ENCODE peak calls at places on chromosomes 1 and 21, in nine cellular contexts. One of them, this sample, is unnamed.
A peak's percentile ranks its signal among the peaks of the same experiment; 100 is the strongest.

GRCh38 chr1:223738465-223739365 is 26.4 kb downstream of the CAPN2 start:
- DNase-seq in CD8-positive, alpha-beta T cell: no peak
- DNase-seq in brain microvascular endothelial cell: no peak
- DNase-seq in tibial nerve: no peak
- DNase-seq in HL-60: no peak
- DNase-seq in upper lobe of left lung: peak; percentile 80
- DNase-seq in astrocyte of the spinal cord: no peak
- DNase-seq in GM12878: no peak
- DNase-seq in fibroblast of lung: no peak
- DNase-seq in this sample: no peak

GRCh38 chr21:31559368-31560119 is 99.9 kb upstream of the SOD1 start:
- DNase-seq in tibial nerve: peak; percentile 85
- DNase-seq in GM12878: peak; percentile 57
- DNase-seq in fibroblast of lung: peak; percentile 92
- DNase-seq in CD8-positive, alpha-beta T cell: peak; percentile 86
- DNase-seq in brain microvascular endothelial cell: peak; percentile 96
- DNase-seq in astrocyte of the spinal cord: peak; percentile 97
- DNase-seq in upper lobe of left lung: peak; percentile 80
- DNase-seq in HL-60: peak; percentile 26
- DNase-seq in this sample: peak; percentile 83

GRCh38 chr21:32712043-32712442 is 15.8 kb downstream of the SYNJ1 start:
- DNase-seq in HL-60: no peak
- DNase-seq in tibial nerve: no peak
- DNase-seq in brain microvascular endothelial cell: no peak
- DNase-seq in CD8-positive, alpha-beta T cell: no peak
- DNase-seq in upper lobe of left lung: no peak
- DNase-seq in GM12878: peak; percentile 82
- DNase-seq in astrocyte of the spinal cord: peak; percentile 22
- DNase-seq in fibroblast of lung: no peak
- DNase-seq in this sample: peak; percentile 69

GRCh38 chr1:18344755-18345154 is 136.0 kb upstream of the KLHDC7A start:
- DNase-seq in GM12878: no peak
- DNase-seq in tibial nerve: no peak
- DNase-seq in astrocyte of the spinal cord: no peak
- DNase-seq in upper lobe of left lung: no peak
- DNase-seq in CD8-positive, alpha-beta T cell: no peak
- DNase-seq in brain microvascular endothelial cell: no peak
- DNase-seq in HL-60: no peak
- DNase-seq in fibroblast of lung: no peak
- DNase-seq in this sample: no peak

GRCh38 chr1:5597171-5597864 is 394.9 kb downstream of the NPHP4 start:
- DNase-seq in CD8-positive, alpha-beta T cell: no peak
- DNase-seq in tibial nerve: no peak
- DNase-seq in brain microvascular endothelial cell: no peak
- DNase-seq in HL-60: no peak
- DNase-seq in upper lobe of left lung: no peak
- DNase-seq in GM12878: no peak
- DNase-seq in astrocyte of the spinal cord: no peak
- DNase-seq in fibroblast of lung: no peak
- DNase-seq in this sample: no peak

GRCh38 chr21:46297311-46298082 is 11.4 kb downstream of the YBEY start:
- DNase-seq in HL-60: no peak
- DNase-seq in CD8-positive, alpha-beta T cell: no peak
- DNase-seq in GM12878: no peak
- DNase-seq in upper lobe of left lung: no peak
- DNase-seq in tibial nerve: no peak
- DNase-seq in astrocyte of the spinal cord: peak; percentile 29
- DNase-seq in fibroblast of lung: peak; percentile 25
- DNase-seq in brain microvascular endothelial cell: no peak
- DNase-seq in this sample: no peak

GRCh38 chr1:111621050-111621449 is 1.5 kb downstream of the RAP1A start:
- DNase-seq in HL-60: peak; percentile 38
- DNase-seq in upper lobe of left lung: no peak
- DNase-seq in CD8-positive, alpha-beta T cell: no peak
- DNase-seq in brain microvascular endothelial cell: no peak
- DNase-seq in GM12878: no peak
- DNase-seq in tibial nerve: no peak
- DNase-seq in astrocyte of the spinal cord: no peak
- DNase-seq in fibroblast of lung: no peak
- DNase-seq in this sample: no peak

GRCh38 chr1:228214921-228215662 is 7.2 kb downstream of the OBSCN start:
- DNase-seq in tibial nerve: no peak
- DNase-seq in astrocyte of the spinal cord: no peak
- DNase-seq in fibroblast of lung: no peak
- DNase-seq in upper lobe of left lung: no peak
- DNase-seq in brain microvascular endothelial cell: no peak
- DNase-seq in HL-60: no peak
- DNase-seq in GM12878: no peak
- DNase-seq in CD8-positive, alpha-beta T cell: no peak
- DNase-seq in this sample: no peak

GRCh38 chr1:50080904-50081586 is 27.7 kb upstream of the ELAVL4 start:
- DNase-seq in tibial nerve: no peak
- DNase-seq in CD8-positive, alpha-beta T cell: no peak
- DNase-seq in upper lobe of left lung: no peak
- DNase-seq in astrocyte of the spinal cord: peak; percentile 1
- DNase-seq in brain microvascular endothelial cell: no peak
- DNase-seq in GM12878: no peak
- DNase-seq in HL-60: no peak
- DNase-seq in fibroblast of lung: no peak
- DNase-seq in this sample: no peak

GRCh38 chr1:245856944-245857531 is 650.0 kb downstream of the SMYD3 start:
- DNase-seq in fibroblast of lung: peak; percentile 60
- DNase-seq in upper lobe of left lung: no peak
- DNase-seq in GM12878: no peak
- DNase-seq in HL-60: no peak
- DNase-seq in astrocyte of the spinal cord: peak; percentile 91
- DNase-seq in CD8-positive, alpha-beta T cell: no peak
- DNase-seq in brain microvascular endothelial cell: peak; percentile 82
- DNase-seq in tibial nerve: no peak
- DNase-seq in this sample: no peak

GRCh38 chr1:197675475-197676324 is 99.6 kb downstream of the DENND1B start:
- DNase-seq in tibial nerve: peak; percentile 38
- DNase-seq in upper lobe of left lung: peak; percentile 29
- DNase-seq in brain microvascular endothelial cell: no peak
- DNase-seq in astrocyte of the spinal cord: no peak
- DNase-seq in HL-60: peak; percentile 37
- DNase-seq in CD8-positive, alpha-beta T cell: no peak
- DNase-seq in GM12878: no peak
- DNase-seq in fibroblast of lung: peak; percentile 51
- DNase-seq in this sample: no peak

GRCh38 chr1:54362881-54363340 is 43.3 kb downstream of the SSBP3 start:
- DNase-seq in brain microvascular endothelial cell: no peak
- DNase-seq in upper lobe of left lung: no peak
- DNase-seq in HL-60: no peak
- DNase-seq in astrocyte of the spinal cord: peak; percentile 8
- DNase-seq in fibroblast of lung: no peak
- DNase-seq in GM12878: no peak
- DNase-seq in CD8-positive, alpha-beta T cell: no peak
- DNase-seq in tibial nerve: no peak
- DNase-seq in this sample: no peak

GRCh38 chr1:67166196-67166595 is at the start of gene IL23R:
- DNase-seq in astrocyte of the spinal cord: no peak
- DNase-seq in tibial nerve: no peak
- DNase-seq in upper lobe of left lung: no peak
- DNase-seq in CD8-positive, alpha-beta T cell: no peak
- DNase-seq in brain microvascular endothelial cell: no peak
- DNase-seq in fibroblast of lung: no peak
- DNase-seq in GM12878: peak; percentile 86
- DNase-seq in HL-60: no peak
- DNase-seq in this sample: peak; percentile 52

GRCh38 chr21:18499761-18500376 is 96.3 kb upstream of the TMPRSS15 start:
- DNase-seq in brain microvascular endothelial cell: peak; percentile 44
- DNase-seq in HL-60: peak; percentile 21
- DNase-seq in upper lobe of left lung: peak; percentile 22
- DNase-seq in GM12878: no peak
- DNase-seq in astrocyte of the spinal cord: peak; percentile 65
- DNase-seq in fibroblast of lung: peak; percentile 52
- DNase-seq in CD8-positive, alpha-beta T cell: no peak
- DNase-seq in tibial nerve: peak; percentile 69
- DNase-seq in this sample: peak; percentile 2

GRCh38 chr21:36379236-36379635 is 6.0 kb upstream of the CHAF1B start:
- DNase-seq in fibroblast of lung: no peak
- DNase-seq in astrocyte of the spinal cord: no peak
- DNase-seq in brain microvascular endothelial cell: no peak
- DNase-seq in CD8-positive, alpha-beta T cell: no peak
- DNase-seq in HL-60: no peak
- DNase-seq in tibial nerve: no peak
- DNase-seq in GM12878: no peak
- DNase-seq in upper lobe of left lung: no peak
- DNase-seq in this sample: no peak

GRCh38 chr1:202007703-202008489 is 2.5 kb upstream of the ELF3 start:
- DNase-seq in upper lobe of left lung: peak; percentile 89
- DNase-seq in brain microvascular endothelial cell: no peak
- DNase-seq in CD8-positive, alpha-beta T cell: no peak
- DNase-seq in fibroblast of lung: no peak
- DNase-seq in GM12878: no peak
- DNase-seq in tibial nerve: no peak
- DNase-seq in astrocyte of the spinal cord: no peak
- DNase-seq in HL-60: no peak
- DNase-seq in this sample: no peak

GRCh38 chr1:244219149-244219548 is 168.1 kb downstream of the ZBTB18 start:
- DNase-seq in CD8-positive, alpha-beta T cell: no peak
- DNase-seq in astrocyte of the spinal cord: no peak
- DNase-seq in HL-60: no peak
- DNase-seq in GM12878: no peak
- DNase-seq in fibroblast of lung: no peak
- DNase-seq in upper lobe of left lung: no peak
- DNase-seq in tibial nerve: no peak
- DNase-seq in brain microvascular endothelial cell: no peak
- DNase-seq in this sample: no peak

GRCh38 chr1:244224487-244225430 is 173.7 kb downstream of the ZBTB18 start:
- DNase-seq in fibroblast of lung: peak; percentile 33
- DNase-seq in upper lobe of left lung: peak; percentile 78
- DNase-seq in HL-60: peak; percentile 95
- DNase-seq in tibial nerve: peak; percentile 73
- DNase-seq in brain microvascular endothelial cell: no peak
- DNase-seq in astrocyte of the spinal cord: no peak
- DNase-seq in GM12878: no peak
- DNase-seq in CD8-positive, alpha-beta T cell: no peak
- DNase-seq in this sample: no peak

GRCh38 chr1:244220410-244220809 is 169.3 kb downstream of the ZBTB18 start:
- DNase-seq in fibroblast of lung: no peak
- DNase-seq in GM12878: no peak
- DNase-seq in tibial nerve: no peak
- DNase-seq in astrocyte of the spinal cord: no peak
- DNase-seq in brain microvascular endothelial cell: no peak
- DNase-seq in HL-60: no peak
- DNase-seq in upper lobe of left lung: no peak
- DNase-seq in CD8-positive, alpha-beta T cell: no peak
- DNase-seq in this sample: no peak

GRCh38 chr1:244219802-244220201 is 168.7 kb downstream of the ZBTB18 start:
- DNase-seq in tibial nerve: no peak
- DNase-seq in fibroblast of lung: no peak
- DNase-seq in brain microvascular endothelial cell: no peak
- DNase-seq in astrocyte of the spinal cord: no peak
- DNase-seq in GM12878: no peak
- DNase-seq in CD8-positive, alpha-beta T cell: no peak
- DNase-seq in upper lobe of left lung: no peak
- DNase-seq in HL-60: no peak
- DNase-seq in this sample: no peak

DNA sequence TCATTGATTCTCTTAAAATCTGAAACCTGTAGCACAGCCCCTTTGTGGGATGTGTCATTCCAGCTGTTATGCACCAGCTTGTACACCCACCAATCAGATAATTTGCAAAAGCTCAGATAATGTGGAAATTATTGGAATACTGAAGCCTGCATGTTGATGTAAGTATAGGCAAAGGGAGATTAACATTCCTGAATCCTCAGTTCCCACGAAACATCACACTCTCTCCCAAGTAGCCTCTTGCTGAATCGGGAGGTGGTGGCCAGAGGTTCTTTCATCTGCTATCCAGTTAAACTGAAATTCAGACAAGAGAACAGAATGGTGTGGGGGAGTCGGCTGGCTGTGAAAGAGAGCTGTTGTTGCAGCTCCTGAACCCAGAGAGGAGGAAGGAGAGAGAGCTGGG is 170.9 kb downstream of the ZBTB18 start:
- DNase-seq in GM12878: no peak
- DNase-seq in astrocyte of the spinal cord: no peak
- DNase-seq in HL-60: no peak
- DNase-seq in CD8-positive, alpha-beta T cell: no peak
- DNase-seq in tibial nerve: no peak
- DNase-seq in brain microvascular endothelial cell: no peak
- DNase-seq in fibroblast of lung: no peak
- DNase-seq in upper lobe of left lung: no peak
- DNase-seq in this sample: no peak
- H3K4me3 ChIP-seq in GM12878: no peak overlapping the region
- H3K4me3 ChIP-seq in astrocyte of the spinal cord: no peak overlapping the region
- H3K4me3 ChIP-seq in HL-60: no peak overlapping the region
- H3K4me3 ChIP-seq in CD8-positive, alpha-beta T cell: no peak overlapping the region
- H3K4me3 ChIP-seq in tibial nerve: no peak overlapping the region
- H3K4me3 ChIP-seq in brain microvascular endothelial cell: no peak overlapping the region
- H3K4me3 ChIP-seq in fibroblast of lung: no peak overlapping the region
- H3K4me3 ChIP-seq in upper lobe of left lung: no peak overlapping the region
- H3K4me3 ChIP-seq in this sample: no peak overlapping the region

DNA sequence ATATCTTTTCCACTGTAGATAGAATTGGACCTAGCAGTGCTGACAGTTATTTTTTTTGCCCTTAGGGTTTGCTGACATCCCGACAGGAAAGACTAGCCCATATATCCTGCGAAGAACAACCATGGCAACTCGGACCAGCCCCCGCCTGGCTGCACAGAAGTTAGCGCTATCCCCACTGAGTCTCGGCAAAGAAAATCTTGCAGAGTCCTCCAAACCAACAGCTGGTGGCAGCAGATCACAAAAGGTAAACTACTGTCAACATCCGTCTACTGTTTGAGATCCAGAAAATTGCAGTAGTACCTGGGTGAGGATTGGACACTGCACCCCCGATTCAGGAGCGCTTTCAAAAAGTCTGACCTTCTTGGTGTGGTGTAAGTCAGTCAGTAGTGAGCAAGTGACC is 55.8 kb downstream of the CENPF start:
- DNase-seq in tibial nerve: peak; percentile 11
- DNase-seq in HL-60: no peak
- DNase-seq in brain microvascular endothelial cell: peak; percentile 46
- DNase-seq in CD8-positive, alpha-beta T cell: no peak
- DNase-seq in GM12878: no peak
- DNase-seq in upper lobe of left lung: no peak
- DNase-seq in fibroblast of lung: peak; percentile 40
- DNase-seq in astrocyte of the spinal cord: peak; percentile 51
- DNase-seq in this sample: no peak
- TF ChIP-seq CTCF in tibial nerve: no peak
- TF ChIP-seq CTCF in HL-60: no peak
- TF ChIP-seq CTCF in brain microvascular endothelial cell: peak; percentile 71
- TF ChIP-seq CTCF in CD8-positive, alpha-beta T cell: no peak
- TF ChIP-seq CTCF in GM12878: no peak
- TF ChIP-seq CTCF in upper lobe of left lung: no peak
- TF ChIP-seq CTCF in fibroblast of lung: peak; percentile 32
- TF ChIP-seq CTCF in astrocyte of the spinal cord: peak; percentile 60
- TF ChIP-seq CTCF in this sample: peak; percentile 17

GRCh38 chr1:164999135-164999534 is 357.4 kb downstream of the LMX1A start:
- DNase-seq in astrocyte of the spinal cord: no peak
- DNase-seq in brain microvascular endothelial cell: no peak
- DNase-seq in upper lobe of left lung: no peak
- DNase-seq in HL-60: no peak
- DNase-seq in CD8-positive, alpha-beta T cell: no peak
- DNase-seq in tibial nerve: no peak
- DNase-seq in fibroblast of lung: no peak
- DNase-seq in GM12878: no peak
- DNase-seq in this sample: no peak
- H3K4me3 ChIP-seq in astrocyte of the spinal cord: no peak overlapping the region
- H3K4me3 ChIP-seq in brain microvascular endothelial cell: no peak overlapping the region
- H3K4me3 ChIP-seq in upper lobe of left lung: no peak overlapping the region
- H3K4me3 ChIP-seq in HL-60: no peak overlapping the region
- H3K4me3 ChIP-seq in CD8-positive, alpha-beta T cell: no peak overlapping the region
- H3K4me3 ChIP-seq in tibial nerve: no peak overlapping the region
- H3K4me3 ChIP-seq in fibroblast of lung: no peak overlapping the region
- H3K4me3 ChIP-seq in GM12878: no peak overlapping the region
- H3K4me3 ChIP-seq in this sample: no peak overlapping the region

GRCh38 chr1:194825382-194825781 is 1639.0 kb upstream of the B3GALT2 start:
- DNase-seq in GM12878: no peak
- DNase-seq in fibroblast of lung: no peak
- DNase-seq in tibial nerve: no peak
- DNase-seq in astrocyte of the spinal cord: no peak
- DNase-seq in CD8-positive, alpha-beta T cell: no peak
- DNase-seq in HL-60: no peak
- DNase-seq in brain microvascular endothelial cell: no peak
- DNase-seq in upper lobe of left lung: no peak
- DNase-seq in this sample: no peak
- TF ChIP-seq CTCF in GM12878: no peak
- TF ChIP-seq CTCF in fibroblast of lung: no peak
- TF ChIP-seq CTCF in tibial nerve: no peak
- TF ChIP-seq CTCF in astrocyte of the spinal cord: no peak
- TF ChIP-seq CTCF in CD8-positive, alpha-beta T cell: no peak
- TF ChIP-seq CTCF in HL-60: no peak
- TF ChIP-seq CTCF in brain microvascular endothelial cell: peak; percentile 28
- TF ChIP-seq CTCF in upper lobe of left lung: no peak
- TF ChIP-seq CTCF in this sample: no peak